ENCODE peak calls at places on chromosome 2, in nine cellular contexts. A is pancreas; R is tibial artery; E is heart right ventricle; X is heart left ventricle; V is H9; B is sigmoid colon; I is fibroblast of lung; P is CD8-positive, alpha-beta T cell. W is an unnamed sample.

GRCh38 chr2:80304522-80304878 is at the start of gene LRRTM1:
- DNase-seq in V (no peak), I (peak; percentile 11), R (no peak), E (peak; percentile 12), X (no peak), B (no peak), P (no peak), A (no peak), W (no peak)

GRCh38 chr2:206212673-206213513 is 53.2 kb downstream of the EEF1B2 start:
- DNase-seq in V (no peak), X (no peak), B (no peak), P (no peak), A (no peak), E (no peak), R (no peak), I (peak; percentile 75), W (no peak)

GRCh38 chr2:30346475-30347169 is 100.4 kb upstream of the LCLAT1 start:
- DNase-seq in X (peak; percentile 92), P (no peak), A (peak; percentile 70), I (peak; percentile 38), E (peak; percentile 80), R (peak; percentile 92), B (peak; percentile 90), V (peak; percentile 79), W (peak; percentile 87)

GRCh38 chr2:84495539-84496146 is 20.7 kb upstream of the DNAH6 start:
- DNase-seq in R (no peak), X (no peak), A (no peak), V (no peak), P (no peak), I (peak; percentile 63), E (no peak), B (no peak), W (no peak)

GRCh38 chr2:113376248-113376934 is 61.1 kb upstream of the ZNG1B start:
- DNase-seq in E (no peak), R (no peak), B (no peak), P (no peak), V (no peak), X (no peak), I (peak; percentile 7), A (no peak), W (no peak)

GRCh38 chr2:150618215-150618905 is 130.9 kb upstream of the RND3 start:
- DNase-seq in V (no peak), P (no peak), E (no peak), I (peak; percentile 70), R (no peak), X (no peak), A (no peak), B (no peak), W (no peak)

GRCh38 chr2:223563462-223563861 is 38.7 kb downstream of the SCG2 start:
- DNase-seq in B (no peak), A (no peak), R (no peak), X (no peak), E (no peak), I (peak; percentile 85), P (no peak), V (no peak), W (no peak)

GRCh38 chr2:95007061-95007609 is 18.4 kb upstream of the MAL start:
- DNase-seq in V (no peak), P (no peak), A (no peak), R (no peak), E (no peak), I (no peak), X (no peak), B (no peak), W (no peak)

GRCh38 chr2:8454797-8455196 is 227.1 kb upstream of the ID2 start:
- DNase-seq in V (no peak), X (peak; percentile 43), R (no peak), P (no peak), I (no peak), B (peak; percentile 37), A (no peak), E (no peak), W (peak; percentile 33)

GRCh38 chr2:150339951-150340350 is 147.5 kb downstream of the RND3 start:
- DNase-seq in A (no peak), R (no peak), B (no peak), V (no peak), I (peak; percentile 38), X (no peak), P (no peak), E (no peak), W (no peak)

GRCh38 chr2:160294339-160294803 is 94.3 kb upstream of the ITGB6 start:
- DNase-seq in X (peak; percentile 84), V (no peak), P (no peak), R (no peak), E (no peak), A (no peak), B (peak; percentile 83), I (peak; percentile 89), W (peak; percentile 81)

GRCh38 chr2:237258146-237258545 is 155.8 kb downstream of the COL6A3 start:
- DNase-seq in R (no peak), V (peak; percentile 42), P (no peak), A (no peak), X (no peak), I (no peak), B (no peak), E (no peak), W (no peak)

GRCh38 chr2:81901017-81901416 is 1596.5 kb upstream of the LRRTM1 start:
- DNase-seq in P (no peak), B (no peak), X (no peak), R (no peak), E (no peak), V (no peak), A (no peak), I (no peak), W (no peak)

GRCh38 chr2:159895258-159896209 is 97.5 kb upstream of the CD302 start:
- DNase-seq in E (no peak), B (no peak), X (no peak), R (no peak), P (no peak), A (no peak), V (no peak), I (peak; percentile 39), W (no peak)

GRCh38 chr2:211455225-211455841 is 898.9 kb downstream of the CPS1 start:
- DNase-seq in E (no peak), I (peak; percentile 23), B (no peak), A (peak; percentile 4), P (no peak), V (peak; percentile 41), X (no peak), R (no peak), W (no peak)

GRCh38 chr2:15984367-15985255 is 44.3 kb downstream of the MYCN start:
- DNase-seq in A (no peak), B (peak; percentile 68), E (peak; percentile 26), P (no peak), I (no peak), V (peak; percentile 53), R (no peak), X (peak; percentile 32), W (no peak)

GRCh38 chr2:126885701-126886121 is 13.0 kb upstream of the TEX51 start:
- DNase-seq in E (peak; percentile 18), P (no peak), X (peak; percentile 38), I (peak; percentile 33), A (no peak), R (peak; percentile 44), B (peak; percentile 72), V (peak; percentile 51), W (no peak)

DNA sequence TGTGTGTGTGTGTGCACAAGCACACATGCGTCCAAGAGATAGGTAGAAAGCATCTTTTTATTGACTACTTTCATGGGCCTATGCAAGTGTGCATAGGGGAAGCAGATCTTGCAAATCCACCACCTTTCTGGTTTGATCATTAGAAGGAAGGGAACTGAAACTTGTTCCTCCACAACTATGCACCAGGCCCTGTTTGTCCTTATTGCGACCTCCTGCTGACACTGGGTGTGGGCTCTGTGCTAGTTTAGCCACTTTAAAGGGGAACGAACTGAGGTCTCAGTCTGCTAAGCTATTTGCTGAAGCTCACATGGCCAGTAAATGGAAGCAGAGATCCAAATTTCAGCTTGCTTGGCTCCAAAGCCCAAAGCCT is 32.1 kb upstream of the INSIG2 start:
- DNase-seq in I (no peak), E (no peak), V (no peak), P (no peak), R (no peak), B (no peak), A (no peak), X (no peak), W (no peak)
- H3K4me1 ChIP-seq in I (no peaks in the 10 kb centered on the region), E (no peaks in the 10 kb centered on the region), V (no peaks in the 10 kb centered on the region), P (no peaks in the 10 kb centered on the region), R (no peaks in the 10 kb centered on the region), B (no peaks in the 10 kb centered on the region), A (no peaks in the 10 kb centered on the region), X (no peaks in the 10 kb centered on the region), W (no peaks in the 10 kb centered on the region)

GRCh38 chr2:83071914-83072313 is 1387.2 kb downstream of the SUCLG1 start:
- DNase-seq in E (no peak), A (no peak), P (no peak), V (no peak), R (no peak), B (no peak), X (no peak), I (no peak), W (no peak)
- TF ChIP-seq CTCF in E (no peak), A (no peak), P (no peak), V (peak; percentile 48), R (no peak), B (no peak), X (no peak), I (no peak), W (no peak)

DNA sequence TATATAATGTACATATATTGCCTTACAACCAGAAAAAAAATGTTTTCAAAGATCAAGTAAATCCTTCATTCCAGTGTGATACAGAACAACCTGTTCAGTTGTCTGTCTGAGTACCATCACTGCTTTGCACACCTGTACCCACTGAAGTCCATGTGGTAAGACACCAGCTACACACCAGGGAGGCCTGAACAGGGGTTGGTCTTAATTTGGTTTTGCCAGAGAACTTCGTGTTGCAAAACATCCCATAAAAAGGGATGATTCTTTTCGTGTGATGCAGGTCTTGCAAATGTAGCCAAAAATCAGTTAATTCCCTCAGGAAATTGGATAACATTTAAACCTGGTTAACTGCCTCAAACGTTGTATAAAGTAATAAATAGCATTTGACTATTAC is 73.7 kb upstream of the SLC1A4 start:
- DNase-seq in B (no peak), I (no peak), A (no peak), X (no peak), V (no peak), P (no peak), E (no peak), R (no peak), W (no peak)
- H3K4me1 ChIP-seq in B (no peaks in the 10 kb centered on the region), I (no peaks in the 10 kb centered on the region), A (no peaks in the 10 kb centered on the region), X (peaks cover 9% of the 10 kb centered on the region), V (peaks cover 3% of the 10 kb centered on the region), P (no peaks in the 10 kb centered on the region), E (no peaks in the 10 kb centered on the region), R (no peaks in the 10 kb centered on the region), W (no peaks in the 10 kb centered on the region)

DNA sequence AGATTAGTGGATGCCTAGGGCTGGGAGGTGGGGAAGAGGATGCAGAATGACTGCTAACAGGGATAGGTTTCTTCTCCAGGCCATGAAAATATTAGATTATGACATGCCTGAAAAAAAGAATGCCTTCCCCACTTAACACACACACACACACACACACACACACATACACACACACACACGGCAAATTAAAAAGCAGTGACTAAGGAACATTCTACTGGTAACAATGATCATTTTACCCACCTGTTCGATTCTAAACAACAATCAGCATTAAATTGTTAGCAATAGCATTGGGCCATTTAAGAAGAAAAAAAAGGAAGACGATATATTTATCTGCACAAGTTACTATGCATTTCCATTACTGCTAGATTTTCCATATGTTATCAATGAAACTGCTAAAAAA is 10.8 kb downstream of the CACNB4 start:
- DNase-seq in P (no peak), E (no peak), B (no peak), A (no peak), X (no peak), V (no peak), I (no peak), R (no peak), W (no peak)
- TF ChIP-seq CTCF in P (no peak), E (no peak), B (no peak), A (no peak), X (no peak), V (no peak), I (no peak), R (no peak), W (no peak)

GRCh38 chr2:100425107-100425506 is 7.6 kb upstream of the CHST10 start:
- DNase-seq in V (no peak), X (no peak), B (no peak), P (no peak), A (no peak), E (no peak), R (no peak), I (no peak), W (no peak)
- H3K4me1 ChIP-seq in V (no peaks in the 10 kb centered on the region), X (no peaks in the 10 kb centered on the region), B (no peaks in the 10 kb centered on the region), P (no peaks in the 10 kb centered on the region), A (no peaks in the 10 kb centered on the region), E (no peaks in the 10 kb centered on the region), R (no peaks in the 10 kb centered on the region), I (no peaks in the 10 kb centered on the region), W (no peaks in the 10 kb centered on the region)

W was measured in ascending aorta.